ENCODE peak calls at places on chromosomes 13 and 19, in four cellular contexts. One of them, this sample, is unnamed.

GRCh38 chr13:75384881-75385707 is 96.9 kb downstream of the TBC1D4 start:
- DNase-seq in HCT116: no peak
- DNase-seq in IMR-90: no peak
- DNase-seq in H1: no peak
- DNase-seq in this sample: no peak

GRCh38 chr19:510606-511100 is 3.4 kb downstream of the TPGS1 start:
- DNase-seq in HCT116: peak
- DNase-seq in IMR-90: peak
- DNase-seq in H1: peak
- DNase-seq in this sample: peak

GRCh38 chr13:51895906-51896888 is 34.4 kb downstream of the CCDC70 start:
- DNase-seq in HCT116: peak
- DNase-seq in IMR-90: peak
- DNase-seq in H1: peak
- DNase-seq in this sample: peak

GRCh38 chr13:41271456-41272285 is 8.3 kb upstream of the MTRF1 start:
- DNase-seq in HCT116: no peak
- DNase-seq in IMR-90: no peak
- DNase-seq in H1: no peak
- DNase-seq in this sample: no peak

GRCh38 chr13:112453207-112453829 is 77.2 kb downstream of the SPACA7 start:
- DNase-seq in HCT116: no peak
- DNase-seq in IMR-90: no peak
- DNase-seq in H1: peak
- DNase-seq in this sample: no peak

GRCh38 chr13:40563350-40564125 is 102.9 kb downstream of the FOXO1 start:
- DNase-seq in HCT116: no peak
- DNase-seq in IMR-90: no peak
- DNase-seq in H1: no peak
- DNase-seq in this sample: no peak

GRCh38 chr13:50208826-50209335 is 193.6 kb downstream of the KCNRG start:
- DNase-seq in HCT116: no peak
- DNase-seq in IMR-90: peak
- DNase-seq in H1: peak
- DNase-seq in this sample: peak

GRCh38 chr19:48500830-48501445 is 10.7 kb downstream of the LMTK3 start:
- DNase-seq in HCT116: no peak
- DNase-seq in IMR-90: no peak
- DNase-seq in H1: no peak
- DNase-seq in this sample: no peak

GRCh38 chr19:4199699-4200293 is 17.3 kb downstream of the ANKRD24 start:
- DNase-seq in HCT116: no peak
- DNase-seq in IMR-90: no peak
- DNase-seq in H1: peak
- DNase-seq in this sample: peak

GRCh38 chr19:13347351-13347750 is 158.9 kb downstream of the CACNA1A start:
- DNase-seq in HCT116: no peak
- DNase-seq in IMR-90: no peak
- DNase-seq in H1: no peak
- DNase-seq in this sample: no peak

GRCh38 chr19:44722131-44723121 is 23.5 kb downstream of the CEACAM16 start:
- DNase-seq in HCT116: no peak
- DNase-seq in IMR-90: no peak
- DNase-seq in H1: no peak
- DNase-seq in this sample: peak

GRCh38 chr13:77678691-77679090 is 18.8 kb upstream of the SLAIN1 start:
- DNase-seq in HCT116: no peak
- DNase-seq in IMR-90: no peak
- DNase-seq in H1: no peak
- DNase-seq in this sample: no peak

GRCh38 chr19:5934002-5934401 is 19.9 kb downstream of the CAPS start:
- DNase-seq in HCT116: no peak
- DNase-seq in IMR-90: peak
- DNase-seq in H1: no peak
- DNase-seq in this sample: no peak

GRCh38 chr19:55406869-55407624 is 541 bp downstream of the UBE2S start:
- DNase-seq in HCT116: no peak
- DNase-seq in IMR-90: no peak
- DNase-seq in H1: no peak
- DNase-seq in this sample: no peak

GRCh38 chr19:18191640-18192062 is 1.4 kb upstream of the MPV17L2 start:
- DNase-seq in HCT116: no peak
- DNase-seq in IMR-90: no peak
- DNase-seq in H1: no peak
- DNase-seq in this sample: no peak

GRCh38 chr19:16398530-16399241 is 73.1 kb downstream of the EPS15L1 start:
- DNase-seq in HCT116: no peak
- DNase-seq in IMR-90: peak
- DNase-seq in H1: no peak
- DNase-seq in this sample: no peak

GRCh38 chr13:32731576-32731975 is 145.3 kb downstream of the PDS5B start:
- DNase-seq in HCT116: no peak
- DNase-seq in IMR-90: peak
- DNase-seq in H1: no peak
- DNase-seq in this sample: peak

GRCh38 chr19:3443840-3444694 is 36.3 kb downstream of the SMIM24 start:
- DNase-seq in HCT116: no peak
- DNase-seq in IMR-90: peak
- DNase-seq in H1: peak
- DNase-seq in this sample: no peak

GRCh38 chr19:44447864-44448674 is at the start of gene ZNF229:
- DNase-seq in HCT116: no peak
- DNase-seq in IMR-90: peak
- DNase-seq in H1: peak
- DNase-seq in this sample: peak

GRCh38 chr19:55809381-55810058 is 22.3 kb downstream of the NLRP11 start:
- DNase-seq in HCT116: peak
- DNase-seq in IMR-90: peak
- DNase-seq in H1: peak
- DNase-seq in this sample: peak

GRCh38 chr13:52051400-52051799 is 26.9 kb downstream of the UTP14C start:
- DNase-seq in HCT116: no peak
- DNase-seq in IMR-90: no peak
- DNase-seq in H1: no peak
- DNase-seq in this sample: no peak

GRCh38 chr19:13014101-13014920 is 19.0 kb downstream of the NFIX start:
- DNase-seq in HCT116: no peak
- DNase-seq in IMR-90: no peak
- DNase-seq in H1: peak
- DNase-seq in this sample: no peak

GRCh38 chr19:8020681-8021080 is 15.2 kb upstream of the ELAVL1 start:
- DNase-seq in HCT116: no peak
- DNase-seq in IMR-90: no peak
- DNase-seq in H1: no peak
- DNase-seq in this sample: no peak

GRCh38 chr13:110233181-110233641 is 73.7 kb downstream of the COL4A1 start:
- DNase-seq in HCT116: no peak
- DNase-seq in IMR-90: peak
- DNase-seq in H1: peak
- DNase-seq in this sample: no peak

GRCh38 chr13:110231348-110232047 is 75.5 kb downstream of the COL4A1 start:
- DNase-seq in HCT116: no peak
- DNase-seq in IMR-90: no peak
- DNase-seq in H1: no peak
- DNase-seq in this sample: no peak

GRCh38 chr13:110230661-110231347 is 76.2 kb downstream of the COL4A1 start:
- DNase-seq in HCT116: no peak
- DNase-seq in IMR-90: no peak
- DNase-seq in H1: no peak
- DNase-seq in this sample: no peak

GRCh38 chr13:110232756-110233155 is 74.2 kb downstream of the COL4A1 start:
- DNase-seq in HCT116: no peak
- DNase-seq in IMR-90: no peak
- DNase-seq in H1: peak
- DNase-seq in this sample: no peak

GRCh38 chr13:110232146-110232545 is 74.8 kb downstream of the COL4A1 start:
- DNase-seq in HCT116: no peak
- DNase-seq in IMR-90: no peak
- DNase-seq in H1: no peak
- DNase-seq in this sample: no peak
- TF ChIP-seq RAD21 in HCT116: no peak
- TF ChIP-seq RAD21 in IMR-90: no peak
- TF ChIP-seq RAD21 in H1: no peak
- TF ChIP-seq RAD21 in this sample: no peak

DNA sequence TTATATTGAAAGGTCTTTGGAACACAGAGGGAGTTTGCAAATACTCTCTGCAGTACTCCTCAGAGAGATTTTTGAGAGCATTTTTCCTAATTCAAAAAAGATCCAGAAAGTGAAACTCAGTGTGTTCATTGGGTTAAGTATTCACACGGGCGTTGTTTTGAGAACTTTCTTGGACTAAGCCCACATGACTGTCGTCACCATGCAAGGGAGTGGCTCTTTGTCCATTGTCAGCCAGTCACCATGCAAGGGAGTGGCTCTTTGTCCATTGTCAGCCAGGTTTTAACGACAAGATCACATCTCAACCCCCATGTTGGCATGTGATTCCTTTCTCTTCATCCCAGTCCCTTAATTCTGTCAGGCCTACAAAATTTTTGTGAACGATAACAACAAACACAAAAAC is 81.2 kb upstream of the STK24 start:
- DNase-seq in HCT116: no peak
- DNase-seq in IMR-90: no peak
- DNase-seq in H1: no peak
- DNase-seq in this sample: no peak
- TF ChIP-seq RAD21 in HCT116: no peak
- TF ChIP-seq RAD21 in IMR-90: no peak
- TF ChIP-seq RAD21 in H1: no peak
- TF ChIP-seq RAD21 in this sample: no peak

GRCh38 chr13:100197116-100197515 is 108.2 kb downstream of the PCCA start:
- DNase-seq in HCT116: no peak
- DNase-seq in IMR-90: no peak
- DNase-seq in H1: no peak
- DNase-seq in this sample: no peak

GRCh38 chr13:100195568-100195967 is 106.7 kb downstream of the PCCA start:
- DNase-seq in HCT116: no peak
- DNase-seq in IMR-90: no peak
- DNase-seq in H1: no peak
- DNase-seq in this sample: no peak

GRCh38 chr13:100196380-100196779 is 107.5 kb downstream of the PCCA start:
- DNase-seq in HCT116: no peak
- DNase-seq in IMR-90: no peak
- DNase-seq in H1: no peak
- DNase-seq in this sample: no peak

DNA sequence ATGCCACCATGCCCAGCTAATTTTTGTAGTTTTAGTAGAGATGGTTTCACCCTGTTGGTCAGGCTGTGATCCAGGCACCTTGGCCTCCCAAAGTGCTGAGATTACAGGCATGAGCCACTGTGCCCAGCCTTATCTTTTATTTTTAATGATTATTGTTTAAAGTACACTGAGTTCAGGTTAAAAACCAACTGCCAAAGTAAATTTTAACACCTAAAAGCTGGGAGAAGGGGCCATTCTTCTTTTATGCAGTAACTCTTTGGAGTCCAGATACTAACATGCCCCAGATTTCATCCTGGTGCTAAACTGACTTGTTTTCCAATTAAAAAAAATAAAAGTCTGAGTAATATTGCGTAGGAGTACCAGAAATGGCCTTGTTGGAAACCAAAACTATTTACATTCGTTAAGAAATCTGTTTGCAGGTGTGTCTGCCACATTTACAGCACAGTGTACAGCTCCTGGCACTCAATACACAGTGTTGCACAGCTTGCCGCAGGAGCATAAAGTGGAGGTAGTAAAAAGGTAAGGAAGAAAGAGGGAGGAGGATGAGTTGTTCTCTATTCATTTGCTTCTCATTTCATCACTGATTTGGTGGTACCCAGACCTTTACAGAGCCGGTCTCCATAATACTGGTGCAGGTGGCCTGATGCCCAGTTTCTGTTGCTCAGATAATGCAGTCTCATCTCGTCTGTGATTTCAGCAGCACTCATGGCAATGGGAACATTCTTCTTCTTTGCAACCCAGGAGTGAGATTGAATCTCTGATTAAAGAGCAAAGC is 108.9 kb downstream of the PCCA start:
- DNase-seq in HCT116: no peak
- DNase-seq in IMR-90: no peak
- DNase-seq in H1: no peak
- DNase-seq in this sample: no peak
- TF ChIP-seq RAD21 in HCT116: no peak
- TF ChIP-seq RAD21 in IMR-90: no peak
- TF ChIP-seq RAD21 in H1: no peak
- TF ChIP-seq RAD21 in this sample: no peak

GRCh38 chr19:40691421-40692211 is 1.2 kb upstream of the NUMBL start:
- DNase-seq in HCT116: no peak
- DNase-seq in IMR-90: no peak
- DNase-seq in H1: peak
- DNase-seq in this sample: peak

GRCh38 chr19:40693896-40694295 is 3.4 kb upstream of the NUMBL start:
- DNase-seq in HCT116: no peak
- DNase-seq in IMR-90: no peak
- DNase-seq in H1: no peak
- DNase-seq in this sample: no peak

GRCh38 chr19:40690699-40691420 is 409 bp upstream of the NUMBL start:
- DNase-seq in HCT116: peak
- DNase-seq in IMR-90: peak
- DNase-seq in H1: peak
- DNase-seq in this sample: peak

GRCh38 chr19:40693150-40693788 is 2.8 kb upstream of the NUMBL start:
- DNase-seq in HCT116: no peak
- DNase-seq in IMR-90: no peak
- DNase-seq in H1: no peak
- DNase-seq in this sample: no peak

DNA sequence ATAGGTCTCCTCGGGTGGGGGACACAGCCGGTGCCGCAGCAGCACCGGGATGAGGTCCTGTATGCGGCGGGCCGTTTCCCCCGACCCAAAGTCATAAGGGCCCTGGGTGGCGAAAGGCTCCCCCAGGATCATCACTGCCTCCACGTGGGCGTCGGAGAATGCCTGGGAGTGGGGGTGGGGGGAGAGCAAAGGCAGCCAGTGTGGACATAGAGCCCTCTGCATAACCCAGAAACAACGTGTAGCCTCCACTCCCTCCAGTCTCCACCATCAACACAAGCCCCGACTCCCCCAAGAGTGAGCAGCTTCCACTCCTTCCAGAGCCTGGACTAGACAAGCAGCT is 1.7 kb upstream of the NUMBL start:
- DNase-seq in HCT116: no peak
- DNase-seq in IMR-90: no peak
- DNase-seq in H1: no peak
- DNase-seq in this sample: no peak
- TF ChIP-seq RAD21 in HCT116: no peak
- TF ChIP-seq RAD21 in IMR-90: no peak
- TF ChIP-seq RAD21 in H1: no peak
- TF ChIP-seq RAD21 in this sample: no peak

GRCh38 chr13:35343417-35343816 is 133.1 kb downstream of the MAB21L1 start:
- DNase-seq in HCT116: no peak
- DNase-seq in IMR-90: no peak
- DNase-seq in H1: no peak
- DNase-seq in this sample: no peak
- TF ChIP-seq RAD21 in HCT116: no peak
- TF ChIP-seq RAD21 in IMR-90: no peak
- TF ChIP-seq RAD21 in H1: no peak
- TF ChIP-seq RAD21 in this sample: no peak